ENCODE peak calls at places on chromosomes 6 and 20, in seven cellular contexts. U is ovary, C is SJSA1, Y is stomach, S is cardiac muscle cell, D is thyroid gland, G is hepatocyte. J is an unnamed sample.

GRCh38 chr6:158418501-158418900 is 106.2 kb downstream of the TULP4 start:
- DNase-seq in U (no peak), C (no peak), Y (no peak), S (no peak), D (no peak), G (no peak), J (no peak)

GRCh38 chr6:3162565-3163247 is 5.4 kb upstream of the TUBB2A start:
- DNase-seq in U (peak; percentile 68), C (peak; percentile 85), Y (peak; percentile 76), S (peak; percentile 89), D (peak; percentile 76), G (peak; percentile 90), J (peak; percentile 65)

GRCh38 chr6:163356324-163356723 is 58.2 kb upstream of the QKI start:
- DNase-seq in U (no peak), C (peak; percentile 20), Y (no peak), S (peak; percentile 51), D (peak; percentile 11), G (no peak), J (peak; percentile 65)

GRCh38 chr6:158703840-158704822 is 54.3 kb downstream of the SYTL3 start:
- DNase-seq in U (peak; percentile 91), C (peak; percentile 80), Y (peak; percentile 83), S (peak; percentile 84), D (peak; percentile 90), G (peak; percentile 90), J (peak; percentile 78)

GRCh38 chr6:56235245-56235644 is 12.1 kb downstream of the COL21A1 start:
- DNase-seq in U (no peak), C (no peak), Y (no peak), S (no peak), D (no peak), G (no peak), J (no peak)

GRCh38 chr6:87127737-87128136 is 27.6 kb upstream of the ZNF292 start:
- DNase-seq in U (no peak), C (no peak), Y (no peak), S (no peak), D (no peak), G (no peak), J (no peak)

GRCh38 chr20:14406495-14406894 is 69.1 kb upstream of the FLRT3 start:
- DNase-seq in U (no peak), C (peak; percentile 37), Y (no peak), S (no peak), D (no peak), G (no peak), J (no peak)

GRCh38 chr20:22425344-22426295 is 158.8 kb downstream of the FOXA2 start:
- DNase-seq in U (no peak), C (no peak), Y (no peak), S (no peak), D (no peak), G (no peak), J (peak; percentile 24)

GRCh38 chr20:24048014-24048611 is 59.5 kb upstream of the GGTLC1 start:
- DNase-seq in U (no peak), C (no peak), Y (no peak), S (no peak), D (peak; percentile 74), G (no peak), J (no peak)

GRCh38 chr20:62364911-62365736 is 2.0 kb downstream of the LAMA5 start:
- DNase-seq in U (peak; percentile 37), C (no peak), Y (peak; percentile 56), S (no peak), D (peak; percentile 79), G (peak; percentile 45), J (no peak)

GRCh38 chr6:32906539-32906938 is 34.3 kb downstream of the HLA-DMB start:
- DNase-seq in U (no peak), C (no peak), Y (no peak), S (no peak), D (no peak), G (no peak), J (no peak)

GRCh38 chr6:336159-337114 is 44.1 kb downstream of the DUSP22 start:
- DNase-seq in U (no peak), C (no peak), Y (no peak), S (no peak), D (no peak), G (no peak), J (no peak)

GRCh38 chr20:2508631-2509467 is at the start of gene ZNF343:
- DNase-seq in U (peak; percentile 84), C (peak; percentile 93), Y (peak; percentile 79), S (peak; percentile 90), D (peak; percentile 80), G (peak; percentile 88), J (peak; percentile 85)

GRCh38 chr6:56927538-56928453 is 27.1 kb upstream of the BEND6 start:
- DNase-seq in U (no peak), C (no peak), Y (no peak), S (no peak), D (no peak), G (no peak), J (no peak)

GRCh38 chr20:38073307-38074010 is 39.9 kb downstream of the RPRD1B start:
- DNase-seq in U (peak; percentile 58), C (peak; percentile 81), Y (peak; percentile 28), S (peak; percentile 69), D (peak; percentile 45), G (peak; percentile 60), J (peak; percentile 85)

GRCh38 chr20:50724851-50725721 is 6.3 kb upstream of the PARD6B start:
- DNase-seq in U (peak; percentile 88), C (peak; percentile 93), Y (peak; percentile 41), S (peak; percentile 92), D (peak; percentile 75), G (peak; percentile 94), J (peak; percentile 82)

GRCh38 chr6:151911401-151911800 is 103.9 kb downstream of the ESR1 start:
- DNase-seq in U (no peak), C (no peak), Y (no peak), S (no peak), D (no peak), G (no peak), J (no peak)

GRCh38 chr20:3672864-3673550 is 8.8 kb downstream of the ADAM33 start:
- DNase-seq in U (peak; percentile 37), C (no peak), Y (no peak), S (no peak), D (no peak), G (no peak), J (no peak)
- H3K4me3 ChIP-seq in U (no peak overlapping the region), C (no peak overlapping the region), Y (no peak overlapping the region), S (no peak overlapping the region), D (peak overlapping the region; percentile 4), G (no peak overlapping the region), J (no peak overlapping the region)

GRCh38 chr6:25016311-25016710 is 80.6 kb upstream of the RIPOR2 start:
- DNase-seq in U (no peak), C (peak; percentile 15), Y (no peak), S (no peak), D (no peak), G (no peak), J (no peak)
- H3K27ac ChIP-seq in U (no peak overlapping the region), C (no peak overlapping the region), Y (no peak overlapping the region), S (no peak overlapping the region), D (no peak overlapping the region), G (no peak overlapping the region), J (no peak overlapping the region)

DNA sequence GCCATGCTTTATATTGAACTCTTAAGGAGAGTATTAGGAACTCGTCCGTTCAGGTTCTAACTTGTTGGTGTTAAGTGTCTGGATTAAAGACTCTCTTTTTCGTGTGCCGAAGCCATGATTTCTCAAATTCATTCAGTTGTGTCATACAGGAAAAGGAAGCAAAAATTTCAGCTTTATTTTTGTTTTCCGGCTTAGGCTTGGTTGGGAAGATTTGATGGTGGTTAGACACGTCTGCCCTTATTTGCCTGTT is 885 bp downstream of the DNAJC5 start:
- DNase-seq in U (no peak), C (no peak), Y (no peak), S (no peak), D (no peak), G (no peak), J (peak; percentile 40)
- H3K4me1 ChIP-seq in U (peaks cover 10% of the 10 kb centered on the region), C (peaks cover 18% of the 10 kb centered on the region), Y (peaks cover 63% of the 10 kb centered on the region), S (peaks cover 12% of the 10 kb centered on the region), D (peaks cover 35% of the 10 kb centered on the region), G (peaks cover 14% of the 10 kb centered on the region), J (peaks cover 7% of the 10 kb centered on the region)

GRCh38 chr20:40335437-40335836 is 353.6 kb downstream of the MAFB start:
- DNase-seq in U (no peak), C (no peak), Y (no peak), S (no peak), D (no peak), G (no peak), J (no peak)
- H3K4me3 ChIP-seq in U (no peak overlapping the region), C (no peak overlapping the region), Y (no peak overlapping the region), S (no peak overlapping the region), D (no peak overlapping the region), G (no peak overlapping the region), J (no peak overlapping the region)

DNA sequence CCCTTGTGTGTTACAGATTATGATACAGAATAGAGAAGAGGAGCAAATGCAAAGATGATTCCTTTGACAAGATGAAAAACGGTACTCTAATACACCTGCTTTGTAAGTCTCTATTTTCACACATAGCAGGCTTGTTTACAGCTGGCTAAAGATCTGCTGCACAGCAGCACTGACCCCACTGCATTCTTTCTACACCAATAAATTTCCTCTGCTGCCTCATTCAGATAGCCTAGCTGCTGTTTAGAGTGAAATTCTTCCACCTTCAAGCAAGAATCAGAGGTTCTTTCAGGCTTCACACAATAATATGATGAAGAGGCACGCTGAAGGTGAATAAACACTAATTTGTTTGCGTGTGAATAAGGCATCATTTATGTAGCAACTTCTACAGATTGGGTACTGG is 543.2 kb downstream of the CD83 start:
- DNase-seq in U (no peak), C (no peak), Y (no peak), S (no peak), D (no peak), G (no peak), J (no peak)
- H3K27ac ChIP-seq in U (no peak overlapping the region), C (no peak overlapping the region), Y (peak overlapping the region; percentile 50), S (no peak overlapping the region), D (no peak overlapping the region), G (no peak overlapping the region), J (no peak overlapping the region)

GRCh38 chr6:14711056-14711703 is 534.7 kb upstream of the JARID2 start:
- DNase-seq in U (no peak), C (peak; percentile 45), Y (peak; percentile 44), S (peak; percentile 40), D (no peak), G (peak; percentile 40), J (peak; percentile 45)

GRCh38 chr6:14713966-14714631 is 531.8 kb upstream of the JARID2 start:
- DNase-seq in U (no peak), C (no peak), Y (no peak), S (no peak), D (no peak), G (no peak), J (no peak)

GRCh38 chr6:14713561-14713960 is 532.3 kb upstream of the JARID2 start:
- DNase-seq in U (no peak), C (no peak), Y (no peak), S (no peak), D (no peak), G (no peak), J (no peak)

GRCh38 chr6:14711704-14712397 is 534.0 kb upstream of the JARID2 start:
- DNase-seq in U (no peak), C (no peak), Y (no peak), S (no peak), D (no peak), G (no peak), J (no peak)

GRCh38 chr6:14713008-14713452 is 532.8 kb upstream of the JARID2 start:
- DNase-seq in U (peak; percentile 53), C (peak; percentile 31), Y (no peak), S (no peak), D (no peak), G (no peak), J (no peak)
- H3K4me1 ChIP-seq in U (peaks cover 4% of the 10 kb centered on the region), C (peaks cover 23% of the 10 kb centered on the region), Y (peaks cover 3% of the 10 kb centered on the region), S (no peaks in the 10 kb centered on the region), D (no peaks in the 10 kb centered on the region), G (no peaks in the 10 kb centered on the region), J (no peaks in the 10 kb centered on the region)